ENCODE peak calls at places on chromosomes 7 and 10, in eight cellular contexts. M is SW 1271; X is small intestine; Y is CD4-positive, alpha-beta T cell; P is fibroblast of lung; S is GM04504; V is GM18507; E is cardiac fibroblast. H is an unnamed sample.

GRCh38 chr7:37853468-37853867 is 5.1 kb downstream of the NME8 start:
- DNase-seq in M (no peak), X (no peak), Y (no peak), P (no peak), S (no peak), V (no peak), E (peak; percentile 4), H (no peak)

GRCh38 chr10:132240156-132240555 is 53.4 kb downstream of the DPYSL4 start:
- DNase-seq in M (no peak), X (no peak), Y (no peak), P (no peak), S (no peak), V (no peak), E (no peak), H (no peak)

GRCh38 chr10:99888623-99889022 is 106.2 kb downstream of the ABCC2 start:
- DNase-seq in M (no peak), X (no peak), Y (no peak), P (peak; percentile 71), S (peak; percentile 40), V (no peak), E (peak; percentile 66), H (no peak)

GRCh38 chr7:87339373-87339897 is 6.0 kb upstream of the CROT start:
- DNase-seq in M (no peak), X (no peak), Y (no peak), P (no peak), S (no peak), V (no peak), E (no peak), H (no peak)

GRCh38 chr7:154841731-154842331 is 161.1 kb downstream of the PAXIP1 start:
- DNase-seq in M (no peak), X (peak; percentile 55), Y (no peak), P (no peak), S (no peak), V (no peak), E (no peak), H (no peak)

GRCh38 chr7:55170335-55170734 is 151.5 kb downstream of the EGFR start:
- DNase-seq in M (no peak), X (no peak), Y (no peak), P (no peak), S (no peak), V (no peak), E (no peak), H (no peak)

GRCh38 chr10:12741255-12741915 is 260.1 kb downstream of the CCDC3 start:
- DNase-seq in M (no peak), X (no peak), Y (no peak), P (no peak), S (no peak), V (no peak), E (no peak), H (no peak)

GRCh38 chr7:29563590-29564454 is at the start of gene PRR15:
- DNase-seq in M (no peak), X (peak; percentile 97), Y (no peak), P (peak; percentile 26), S (no peak), V (no peak), E (peak; percentile 70), H (no peak)

GRCh38 chr7:142539901-142540300 is 209.4 kb upstream of the PRSS1 start:
- DNase-seq in M (peak; percentile 58), X (no peak), Y (no peak), P (peak; percentile 90), S (no peak), V (no peak), E (peak; percentile 86), H (no peak)

GRCh38 chr10:100803481-100803880 is 58.1 kb downstream of the PAX2 start:
- DNase-seq in M (no peak), X (no peak), Y (no peak), P (no peak), S (no peak), V (no peak), E (no peak), H (no peak)

H was measured in activated T-helper 2 cell treated with anti-CD3 and anti-CD28 coated beads, Interferon-gamma antibody, Interleukin-2, Interleukin-4, amounts not matched to agents 10 μg/mL and 5 μg/mL and 100 μg/mL, durations not matched to agents 14 hours and 24 hours and 36 hours.